ENCODE peak calls at places on chromosome 11, in ten cellular contexts. One of them, this sample, is unnamed.

GRCh38 chr11:130829801-130830562 is 86.3 kb downstream of the SNX19 start:
- DNase-seq in NAMALWA: no peak
- DNase-seq in mesothelial cell of epicardium: no peak
- DNase-seq in cardiac fibroblast: peak
- DNase-seq in GM12865: no peak
- DNase-seq in T-helper 9 cell: no peak
- DNase-seq in posterior cingulate gyrus: no peak
- DNase-seq in stimulated activated CD4-positive, alpha-beta T cell treated with anti-CD3 and anti-CD28 coated beads, Interleukin-1b, Interleukin-23, amount 100 ng/mL, for 1 hour: no peak
- DNase-seq in iPS DF 6.9: no peak
- DNase-seq in AG08395: no peak
- DNase-seq in this sample: peak

GRCh38 chr11:91081440-91082088 is 858.7 kb upstream of the CHORDC1 start:
- DNase-seq in NAMALWA: no peak
- DNase-seq in mesothelial cell of epicardium: no peak
- DNase-seq in cardiac fibroblast: peak
- DNase-seq in GM12865: no peak
- DNase-seq in T-helper 9 cell: no peak
- DNase-seq in posterior cingulate gyrus: no peak
- DNase-seq in stimulated activated CD4-positive, alpha-beta T cell treated with anti-CD3 and anti-CD28 coated beads, Interleukin-1b, Interleukin-23, amount 100 ng/mL, for 1 hour: no peak
- DNase-seq in iPS DF 6.9: no peak
- DNase-seq in AG08395: no peak
- DNase-seq in this sample: peak

GRCh38 chr11:35602160-35602793 is 16.0 kb upstream of the FJX1 start:
- DNase-seq in NAMALWA: no peak
- DNase-seq in mesothelial cell of epicardium: no peak
- DNase-seq in cardiac fibroblast: no peak
- DNase-seq in GM12865: no peak
- DNase-seq in T-helper 9 cell: no peak
- DNase-seq in posterior cingulate gyrus: no peak
- DNase-seq in stimulated activated CD4-positive, alpha-beta T cell treated with anti-CD3 and anti-CD28 coated beads, Interleukin-1b, Interleukin-23, amount 100 ng/mL, for 1 hour: no peak
- DNase-seq in iPS DF 6.9: no peak
- DNase-seq in AG08395: no peak
- DNase-seq in this sample: no peak

GRCh38 chr11:2271077-2271326 is 614 bp upstream of the ASCL2 start:
- DNase-seq in NAMALWA: no peak
- DNase-seq in mesothelial cell of epicardium: no peak
- DNase-seq in cardiac fibroblast: no peak
- DNase-seq in GM12865: no peak
- DNase-seq in T-helper 9 cell: no peak
- DNase-seq in posterior cingulate gyrus: no peak
- DNase-seq in stimulated activated CD4-positive, alpha-beta T cell treated with anti-CD3 and anti-CD28 coated beads, Interleukin-1b, Interleukin-23, amount 100 ng/mL, for 1 hour: no peak
- DNase-seq in iPS DF 6.9: no peak
- DNase-seq in AG08395: no peak
- DNase-seq in this sample: no peak

GRCh38 chr11:106608677-106609076 is 409.6 kb downstream of the GUCY1A2 start:
- DNase-seq in NAMALWA: no peak
- DNase-seq in mesothelial cell of epicardium: no peak
- DNase-seq in cardiac fibroblast: no peak
- DNase-seq in GM12865: no peak
- DNase-seq in T-helper 9 cell: no peak
- DNase-seq in posterior cingulate gyrus: no peak
- DNase-seq in stimulated activated CD4-positive, alpha-beta T cell treated with anti-CD3 and anti-CD28 coated beads, Interleukin-1b, Interleukin-23, amount 100 ng/mL, for 1 hour: no peak
- DNase-seq in iPS DF 6.9: no peak
- DNase-seq in AG08395: peak
- DNase-seq in this sample: no peak

GRCh38 chr11:42840176-42840829 is 471.5 kb upstream of the API5 start:
- DNase-seq in NAMALWA: no peak
- DNase-seq in mesothelial cell of epicardium: no peak
- DNase-seq in cardiac fibroblast: no peak
- DNase-seq in GM12865: peak
- DNase-seq in T-helper 9 cell: no peak
- DNase-seq in posterior cingulate gyrus: no peak
- DNase-seq in stimulated activated CD4-positive, alpha-beta T cell treated with anti-CD3 and anti-CD28 coated beads, Interleukin-1b, Interleukin-23, amount 100 ng/mL, for 1 hour: no peak
- DNase-seq in iPS DF 6.9: no peak
- DNase-seq in AG08395: no peak
- DNase-seq in this sample: no peak

GRCh38 chr11:96303067-96303466 is 39.9 kb downstream of the MAML2 start:
- DNase-seq in NAMALWA: no peak
- DNase-seq in mesothelial cell of epicardium: no peak
- DNase-seq in cardiac fibroblast: peak
- DNase-seq in GM12865: no peak
- DNase-seq in T-helper 9 cell: no peak
- DNase-seq in posterior cingulate gyrus: no peak
- DNase-seq in stimulated activated CD4-positive, alpha-beta T cell treated with anti-CD3 and anti-CD28 coated beads, Interleukin-1b, Interleukin-23, amount 100 ng/mL, for 1 hour: no peak
- DNase-seq in iPS DF 6.9: no peak
- DNase-seq in AG08395: peak
- DNase-seq in this sample: peak

GRCh38 chr11:43920598-43921419 is 21.6 kb upstream of the C11orf96 start:
- DNase-seq in NAMALWA: no peak
- DNase-seq in mesothelial cell of epicardium: no peak
- DNase-seq in cardiac fibroblast: peak
- DNase-seq in GM12865: no peak
- DNase-seq in T-helper 9 cell: no peak
- DNase-seq in posterior cingulate gyrus: no peak
- DNase-seq in stimulated activated CD4-positive, alpha-beta T cell treated with anti-CD3 and anti-CD28 coated beads, Interleukin-1b, Interleukin-23, amount 100 ng/mL, for 1 hour: no peak
- DNase-seq in iPS DF 6.9: no peak
- DNase-seq in AG08395: peak
- DNase-seq in this sample: peak

GRCh38 chr11:27391336-27392015 is 28.5 kb upstream of the CCDC34 start:
- DNase-seq in NAMALWA: no peak
- DNase-seq in mesothelial cell of epicardium: no peak
- DNase-seq in cardiac fibroblast: no peak
- DNase-seq in GM12865: no peak
- DNase-seq in T-helper 9 cell: no peak
- DNase-seq in posterior cingulate gyrus: no peak
- DNase-seq in stimulated activated CD4-positive, alpha-beta T cell treated with anti-CD3 and anti-CD28 coated beads, Interleukin-1b, Interleukin-23, amount 100 ng/mL, for 1 hour: no peak
- DNase-seq in iPS DF 6.9: no peak
- DNase-seq in AG08395: no peak
- DNase-seq in this sample: no peak

GRCh38 chr11:64353761-64354506 is 5.0 kb upstream of the RPS6KA4 start:
- DNase-seq in NAMALWA: no peak
- DNase-seq in mesothelial cell of epicardium: no peak
- DNase-seq in cardiac fibroblast: no peak
- DNase-seq in GM12865: no peak
- DNase-seq in T-helper 9 cell: no peak
- DNase-seq in posterior cingulate gyrus: no peak
- DNase-seq in stimulated activated CD4-positive, alpha-beta T cell treated with anti-CD3 and anti-CD28 coated beads, Interleukin-1b, Interleukin-23, amount 100 ng/mL, for 1 hour: no peak
- DNase-seq in iPS DF 6.9: no peak
- DNase-seq in AG08395: no peak
- DNase-seq in this sample: no peak

GRCh38 chr11:6413791-6414231 is 5.1 kb downstream of the APBB1 start:
- DNase-seq in NAMALWA: no peak
- DNase-seq in mesothelial cell of epicardium: no peak
- DNase-seq in cardiac fibroblast: no peak
- DNase-seq in GM12865: no peak
- DNase-seq in T-helper 9 cell: peak
- DNase-seq in posterior cingulate gyrus: no peak
- DNase-seq in stimulated activated CD4-positive, alpha-beta T cell treated with anti-CD3 and anti-CD28 coated beads, Interleukin-1b, Interleukin-23, amount 100 ng/mL, for 1 hour: no peak
- DNase-seq in iPS DF 6.9: no peak
- DNase-seq in AG08395: peak
- DNase-seq in this sample: no peak

GRCh38 chr11:1675536-1676253 is 21.3 kb upstream of the KRTAP5-6 start:
- DNase-seq in NAMALWA: no peak
- DNase-seq in mesothelial cell of epicardium: no peak
- DNase-seq in cardiac fibroblast: no peak
- DNase-seq in GM12865: no peak
- DNase-seq in T-helper 9 cell: no peak
- DNase-seq in posterior cingulate gyrus: no peak
- DNase-seq in stimulated activated CD4-positive, alpha-beta T cell treated with anti-CD3 and anti-CD28 coated beads, Interleukin-1b, Interleukin-23, amount 100 ng/mL, for 1 hour: no peak
- DNase-seq in iPS DF 6.9: no peak
- DNase-seq in AG08395: no peak
- DNase-seq in this sample: no peak

GRCh38 chr11:3176487-3176886 is 11.4 kb upstream of the OSBPL5 start:
- DNase-seq in NAMALWA: no peak
- DNase-seq in mesothelial cell of epicardium: no peak
- DNase-seq in cardiac fibroblast: no peak
- DNase-seq in GM12865: no peak
- DNase-seq in T-helper 9 cell: no peak
- DNase-seq in posterior cingulate gyrus: no peak
- DNase-seq in stimulated activated CD4-positive, alpha-beta T cell treated with anti-CD3 and anti-CD28 coated beads, Interleukin-1b, Interleukin-23, amount 100 ng/mL, for 1 hour: no peak
- DNase-seq in iPS DF 6.9: no peak
- DNase-seq in AG08395: no peak
- DNase-seq in this sample: no peak

GRCh38 chr11:3133456-3134217 is 31.5 kb downstream of the OSBPL5 start:
- DNase-seq in NAMALWA: no peak
- DNase-seq in mesothelial cell of epicardium: no peak
- DNase-seq in cardiac fibroblast: no peak
- DNase-seq in GM12865: no peak
- DNase-seq in T-helper 9 cell: no peak
- DNase-seq in posterior cingulate gyrus: no peak
- DNase-seq in stimulated activated CD4-positive, alpha-beta T cell treated with anti-CD3 and anti-CD28 coated beads, Interleukin-1b, Interleukin-23, amount 100 ng/mL, for 1 hour: no peak
- DNase-seq in iPS DF 6.9: no peak
- DNase-seq in AG08395: no peak
- DNase-seq in this sample: no peak

GRCh38 chr11:2302844-2303626 is 1.2 kb downstream of the TSPAN32 start:
- DNase-seq in NAMALWA: no peak
- DNase-seq in mesothelial cell of epicardium: no peak
- DNase-seq in cardiac fibroblast: no peak
- DNase-seq in GM12865: no peak
- DNase-seq in T-helper 9 cell: no peak
- DNase-seq in posterior cingulate gyrus: no peak
- DNase-seq in stimulated activated CD4-positive, alpha-beta T cell treated with anti-CD3 and anti-CD28 coated beads, Interleukin-1b, Interleukin-23, amount 100 ng/mL, for 1 hour: no peak
- DNase-seq in iPS DF 6.9: no peak
- DNase-seq in AG08395: no peak
- DNase-seq in this sample: no peak

GRCh38 chr11:19253149-19253540 is 12.4 kb upstream of the E2F8 start:
- DNase-seq in NAMALWA: no peak
- DNase-seq in mesothelial cell of epicardium: no peak
- DNase-seq in cardiac fibroblast: peak
- DNase-seq in GM12865: no peak
- DNase-seq in T-helper 9 cell: no peak
- DNase-seq in posterior cingulate gyrus: no peak
- DNase-seq in stimulated activated CD4-positive, alpha-beta T cell treated with anti-CD3 and anti-CD28 coated beads, Interleukin-1b, Interleukin-23, amount 100 ng/mL, for 1 hour: no peak
- DNase-seq in iPS DF 6.9: no peak
- DNase-seq in AG08395: no peak
- DNase-seq in this sample: no peak

GRCh38 chr11:62928011-62928410 is 6.8 kb upstream of the CHRM1 start:
- DNase-seq in NAMALWA: no peak
- DNase-seq in mesothelial cell of epicardium: no peak
- DNase-seq in cardiac fibroblast: no peak
- DNase-seq in GM12865: no peak
- DNase-seq in T-helper 9 cell: no peak
- DNase-seq in posterior cingulate gyrus: no peak
- DNase-seq in stimulated activated CD4-positive, alpha-beta T cell treated with anti-CD3 and anti-CD28 coated beads, Interleukin-1b, Interleukin-23, amount 100 ng/mL, for 1 hour: no peak
- DNase-seq in iPS DF 6.9: no peak
- DNase-seq in AG08395: no peak
- DNase-seq in this sample: no peak

GRCh38 chr11:128841461-128842072 is 25.5 kb downstream of the KCNJ1 start:
- DNase-seq in NAMALWA: peak
- DNase-seq in mesothelial cell of epicardium: no peak
- DNase-seq in cardiac fibroblast: no peak
- DNase-seq in GM12865: peak
- DNase-seq in T-helper 9 cell: no peak
- DNase-seq in posterior cingulate gyrus: no peak
- DNase-seq in stimulated activated CD4-positive, alpha-beta T cell treated with anti-CD3 and anti-CD28 coated beads, Interleukin-1b, Interleukin-23, amount 100 ng/mL, for 1 hour: no peak
- DNase-seq in iPS DF 6.9: no peak
- DNase-seq in AG08395: no peak
- DNase-seq in this sample: no peak

GRCh38 chr11:120807414-120808150 is 216.3 kb upstream of the TBCEL start:
- DNase-seq in NAMALWA: no peak
- DNase-seq in mesothelial cell of epicardium: no peak
- DNase-seq in cardiac fibroblast: peak
- DNase-seq in GM12865: no peak
- DNase-seq in T-helper 9 cell: no peak
- DNase-seq in posterior cingulate gyrus: no peak
- DNase-seq in stimulated activated CD4-positive, alpha-beta T cell treated with anti-CD3 and anti-CD28 coated beads, Interleukin-1b, Interleukin-23, amount 100 ng/mL, for 1 hour: no peak
- DNase-seq in iPS DF 6.9: no peak
- DNase-seq in AG08395: peak
- DNase-seq in this sample: peak

GRCh38 chr11:12811861-12812260 is 137.6 kb downstream of the TEAD1 start:
- DNase-seq in NAMALWA: no peak
- DNase-seq in mesothelial cell of epicardium: no peak
- DNase-seq in cardiac fibroblast: no peak
- DNase-seq in GM12865: peak
- DNase-seq in T-helper 9 cell: no peak
- DNase-seq in posterior cingulate gyrus: no peak
- DNase-seq in stimulated activated CD4-positive, alpha-beta T cell treated with anti-CD3 and anti-CD28 coated beads, Interleukin-1b, Interleukin-23, amount 100 ng/mL, for 1 hour: no peak
- DNase-seq in iPS DF 6.9: no peak
- DNase-seq in AG08395: no peak
- DNase-seq in this sample: no peak

GRCh38 chr11:15770798-15771414 is 585.4 kb downstream of the SOX6 start:
- DNase-seq in NAMALWA: peak
- DNase-seq in mesothelial cell of epicardium: no peak
- DNase-seq in cardiac fibroblast: peak
- DNase-seq in GM12865: peak
- DNase-seq in T-helper 9 cell: no peak
- DNase-seq in posterior cingulate gyrus: no peak
- DNase-seq in stimulated activated CD4-positive, alpha-beta T cell treated with anti-CD3 and anti-CD28 coated beads, Interleukin-1b, Interleukin-23, amount 100 ng/mL, for 1 hour: no peak
- DNase-seq in iPS DF 6.9: peak
- DNase-seq in AG08395: peak
- DNase-seq in this sample: peak

GRCh38 chr11:110501428-110501827 is 71.7 kb downstream of the FDX1 start:
- DNase-seq in NAMALWA: no peak
- DNase-seq in mesothelial cell of epicardium: no peak
- DNase-seq in cardiac fibroblast: peak
- DNase-seq in GM12865: no peak
- DNase-seq in T-helper 9 cell: no peak
- DNase-seq in posterior cingulate gyrus: no peak
- DNase-seq in stimulated activated CD4-positive, alpha-beta T cell treated with anti-CD3 and anti-CD28 coated beads, Interleukin-1b, Interleukin-23, amount 100 ng/mL, for 1 hour: no peak
- DNase-seq in iPS DF 6.9: no peak
- DNase-seq in AG08395: no peak
- DNase-seq in this sample: no peak

GRCh38 chr11:121534131-121535093 is 81.6 kb upstream of the SORL1-AS1 start:
- DNase-seq in NAMALWA: no peak
- DNase-seq in mesothelial cell of epicardium: no peak
- DNase-seq in cardiac fibroblast: peak
- DNase-seq in GM12865: no peak
- DNase-seq in T-helper 9 cell: no peak
- DNase-seq in posterior cingulate gyrus: no peak
- DNase-seq in stimulated activated CD4-positive, alpha-beta T cell treated with anti-CD3 and anti-CD28 coated beads, Interleukin-1b, Interleukin-23, amount 100 ng/mL, for 1 hour: no peak
- DNase-seq in iPS DF 6.9: no peak
- DNase-seq in AG08395: peak
- DNase-seq in this sample: peak

GRCh38 chr11:45384016-45384415 is 97.9 kb upstream of the SYT13 start:
- DNase-seq in NAMALWA: no peak
- DNase-seq in mesothelial cell of epicardium: no peak
- DNase-seq in cardiac fibroblast: no peak
- DNase-seq in GM12865: no peak
- DNase-seq in T-helper 9 cell: no peak
- DNase-seq in posterior cingulate gyrus: no peak
- DNase-seq in stimulated activated CD4-positive, alpha-beta T cell treated with anti-CD3 and anti-CD28 coated beads, Interleukin-1b, Interleukin-23, amount 100 ng/mL, for 1 hour: no peak
- DNase-seq in iPS DF 6.9: no peak
- DNase-seq in AG08395: no peak
- DNase-seq in this sample: no peak

GRCh38 chr11:26993965-26994446 is at the start of gene FIBIN:
- DNase-seq in NAMALWA: no peak
- DNase-seq in mesothelial cell of epicardium: peak
- DNase-seq in cardiac fibroblast: peak
- DNase-seq in GM12865: no peak
- DNase-seq in T-helper 9 cell: no peak
- DNase-seq in posterior cingulate gyrus: no peak
- DNase-seq in stimulated activated CD4-positive, alpha-beta T cell treated with anti-CD3 and anti-CD28 coated beads, Interleukin-1b, Interleukin-23, amount 100 ng/mL, for 1 hour: no peak
- DNase-seq in iPS DF 6.9: no peak
- DNase-seq in AG08395: peak
- DNase-seq in this sample: peak

GRCh38 chr11:128472128-128473110 is 114.9 kb downstream of the ETS1 start:
- DNase-seq in NAMALWA: peak
- DNase-seq in mesothelial cell of epicardium: no peak
- DNase-seq in cardiac fibroblast: peak
- DNase-seq in GM12865: peak
- DNase-seq in T-helper 9 cell: no peak
- DNase-seq in posterior cingulate gyrus: no peak
- DNase-seq in stimulated activated CD4-positive, alpha-beta T cell treated with anti-CD3 and anti-CD28 coated beads, Interleukin-1b, Interleukin-23, amount 100 ng/mL, for 1 hour: no peak
- DNase-seq in iPS DF 6.9: no peak
- DNase-seq in AG08395: peak
- DNase-seq in this sample: peak

GRCh38 chr11:69093106-69093505 is 44.4 kb downstream of the TPCN2 start:
- DNase-seq in NAMALWA: no peak
- DNase-seq in mesothelial cell of epicardium: no peak
- DNase-seq in cardiac fibroblast: no peak
- DNase-seq in GM12865: no peak
- DNase-seq in T-helper 9 cell: no peak
- DNase-seq in posterior cingulate gyrus: no peak
- DNase-seq in stimulated activated CD4-positive, alpha-beta T cell treated with anti-CD3 and anti-CD28 coated beads, Interleukin-1b, Interleukin-23, amount 100 ng/mL, for 1 hour: no peak
- DNase-seq in iPS DF 6.9: no peak
- DNase-seq in AG08395: no peak
- DNase-seq in this sample: no peak

GRCh38 chr11:65426839-65427690 is 4.5 kb downstream of the NEAT1 start:
- DNase-seq in NAMALWA: peak
- DNase-seq in mesothelial cell of epicardium: no peak
- DNase-seq in cardiac fibroblast: peak
- DNase-seq in GM12865: peak
- DNase-seq in T-helper 9 cell: no peak
- DNase-seq in posterior cingulate gyrus: no peak
- DNase-seq in stimulated activated CD4-positive, alpha-beta T cell treated with anti-CD3 and anti-CD28 coated beads, Interleukin-1b, Interleukin-23, amount 100 ng/mL, for 1 hour: no peak
- DNase-seq in iPS DF 6.9: no peak
- DNase-seq in AG08395: no peak
- DNase-seq in this sample: peak

This sample was measured in astrocyte of the hippocampus.